ENCODE peak calls at places on chromosomes 12 and 14, in seven cellular contexts. Y is suprapubic skin, W is fibroblast of lung, C is bronchial epithelial cell, N is GM20000, D is stomach, X is brain microvascular endothelial cell. B is an unnamed sample.

GRCh38 chr12:30928356-30929264 is 2.1 kb downstream of the TSPAN11 start:
- DNase-seq in Y (no peak), N (no peak), D (no peak), W (no peak), C (no peak), X (no peak), B (no peak)

GRCh38 chr14:81990312-81990761 is 456.7 kb upstream of the SEL1L start:
- DNase-seq in Y (no peak), D (peak), W (peak), X (peak), C (peak), N (peak), B (peak)

GRCh38 chr14:69055973-69056372 is 76.9 kb upstream of the ACTN1 start:
- DNase-seq in N (no peak), X (no peak), D (no peak), C (no peak), W (peak), Y (no peak), B (no peak)

GRCh38 chr14:76473381-76474263 is 97.7 kb downstream of the ESRRB start:
- DNase-seq in D (no peak), C (peak), Y (no peak), X (no peak), W (no peak), N (peak), B (no peak)

GRCh38 chr12:704516-705242 is 41.4 kb upstream of the NINJ2 start:
- DNase-seq in C (no peak), N (no peak), X (no peak), W (no peak), Y (no peak), D (no peak), B (no peak)

GRCh38 chr12:52496590-52497071 is 3.6 kb upstream of the KRT6A start:
- DNase-seq in W (peak), Y (no peak), D (no peak), N (no peak), C (peak), X (peak), B (no peak)

GRCh38 chr14:59161571-59162175 is 26.8 kb upstream of the DAAM1 start:
- DNase-seq in N (peak), Y (no peak), D (no peak), W (peak), C (peak), X (peak), B (peak)

GRCh38 chr14:73472182-73473114 is 14.1 kb upstream of the NUMB start:
- DNase-seq in W (peak), D (no peak), X (no peak), Y (no peak), C (peak), N (peak), B (peak)

GRCh38 chr12:70240677-70241076 is 2.6 kb upstream of the CNOT2 start:
- DNase-seq in N (no peak), W (no peak), D (no peak), X (no peak), C (no peak), Y (no peak), B (no peak)

GRCh38 chr14:91413547-91414474 is 3.8 kb downstream of the CCDC88C start:
- DNase-seq in Y (no peak), N (no peak), C (peak), W (no peak), D (peak), X (no peak), B (no peak)

GRCh38 chr12:93668919-93669418 is 8.2 kb upstream of the CRADD start:
- DNase-seq in D (no peak), C (no peak), N (peak), Y (no peak), W (no peak), X (no peak), B (no peak)

GRCh38 chr14:101027291-101027690 is 123.8 kb upstream of the RTL1 start:
- DNase-seq in N (no peak), D (no peak), X (no peak), C (no peak), Y (peak), W (no peak), B (no peak)

GRCh38 chr14:81153187-81153586 is 67.6 kb downstream of the GTF2A1 start:
- DNase-seq in W (no peak), C (no peak), Y (no peak), D (no peak), X (no peak), N (no peak), B (no peak)

GRCh38 chr12:76547526-76547925 is 12.0 kb downstream of the OSBPL8 start:
- DNase-seq in X (no peak), D (no peak), W (no peak), N (no peak), Y (no peak), C (no peak), B (no peak)

GRCh38 chr12:123436017-123436964 is at the start of gene RILPL2:
- DNase-seq in X (peak), D (peak), N (peak), W (peak), Y (peak), C (peak), B (no peak)

GRCh38 chr12:116484807-116485206 is 74.4 kb upstream of the MAP1LC3B2 start:
- DNase-seq in C (no peak), X (no peak), N (no peak), D (no peak), Y (no peak), W (peak), B (no peak)

GRCh38 chr12:43964022-43964421 is 128.1 kb downstream of the TMEM117 start:
- DNase-seq in C (no peak), Y (no peak), D (no peak), N (no peak), W (no peak), X (no peak), B (no peak)

GRCh38 chr12:43965899-43966298 is 130.0 kb downstream of the TMEM117 start:
- DNase-seq in D (no peak), X (no peak), W (no peak), Y (no peak), C (no peak), N (no peak), B (no peak)

GRCh38 chr12:43969882-43970281 is 134.0 kb downstream of the TMEM117 start:
- DNase-seq in Y (no peak), N (no peak), C (peak), X (peak), W (peak), D (no peak), B (peak)

GRCh38 chr12:43968736-43969135 is 132.9 kb downstream of the TMEM117 start:
- DNase-seq in N (no peak), C (no peak), Y (no peak), X (no peak), D (no peak), W (no peak), B (no peak)

GRCh38 chr12:43964966-43965365 is 129.1 kb downstream of the TMEM117 start:
- DNase-seq in W (peak), C (peak), X (peak), N (no peak), Y (no peak), D (no peak), B (no peak)
- TF ChIP-seq CTCF in W (no peak), C (no peak), X (no peak), N (no peak), Y (no peak), D (no peak), B (no peak)

DNA sequence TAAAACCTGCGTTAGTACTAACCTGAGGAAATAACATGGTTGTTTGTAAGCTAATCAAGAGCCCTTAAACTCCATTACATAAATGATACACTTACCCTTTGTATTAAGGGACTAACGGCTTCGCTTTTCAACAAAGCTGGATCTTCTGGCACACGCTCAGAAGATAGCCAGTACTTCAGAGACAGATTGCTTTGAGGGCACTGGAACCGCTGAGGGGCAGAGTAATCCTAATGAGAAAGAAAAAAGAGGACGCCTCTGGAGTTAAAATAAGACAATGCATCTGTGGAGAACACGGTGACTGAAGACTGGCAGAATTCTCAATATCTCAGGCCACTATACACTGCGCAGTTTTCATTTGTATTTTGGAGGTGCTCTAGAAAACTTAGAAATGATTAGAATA is 1.5 kb upstream of the KTN1 start:
- DNase-seq in N (no peak), C (no peak), X (no peak), D (no peak), Y (no peak), W (no peak), B (no peak)
- TF ChIP-seq CTCF in N (no peak), C (no peak), X (no peak), D (no peak), Y (no peak), W (no peak), B (no peak)

GRCh38 chr14:30753452-30753851 is 120.9 kb upstream of the COCH start:
- DNase-seq in C (no peak), D (no peak), Y (no peak), X (no peak), N (no peak), W (no peak), B (no peak)

GRCh38 chr14:30754778-30755177 is 119.6 kb upstream of the COCH start:
- DNase-seq in N (no peak), D (no peak), C (no peak), X (no peak), Y (no peak), W (no peak), B (no peak)

GRCh38 chr14:30748343-30748742 is 126.0 kb upstream of the COCH start:
- DNase-seq in N (no peak), D (no peak), W (no peak), Y (no peak), X (no peak), C (no peak), B (no peak)

GRCh38 chr14:30756594-30756993 is 117.8 kb upstream of the COCH start:
- DNase-seq in C (no peak), W (no peak), Y (no peak), N (no peak), X (no peak), D (no peak), B (no peak)

DNA sequence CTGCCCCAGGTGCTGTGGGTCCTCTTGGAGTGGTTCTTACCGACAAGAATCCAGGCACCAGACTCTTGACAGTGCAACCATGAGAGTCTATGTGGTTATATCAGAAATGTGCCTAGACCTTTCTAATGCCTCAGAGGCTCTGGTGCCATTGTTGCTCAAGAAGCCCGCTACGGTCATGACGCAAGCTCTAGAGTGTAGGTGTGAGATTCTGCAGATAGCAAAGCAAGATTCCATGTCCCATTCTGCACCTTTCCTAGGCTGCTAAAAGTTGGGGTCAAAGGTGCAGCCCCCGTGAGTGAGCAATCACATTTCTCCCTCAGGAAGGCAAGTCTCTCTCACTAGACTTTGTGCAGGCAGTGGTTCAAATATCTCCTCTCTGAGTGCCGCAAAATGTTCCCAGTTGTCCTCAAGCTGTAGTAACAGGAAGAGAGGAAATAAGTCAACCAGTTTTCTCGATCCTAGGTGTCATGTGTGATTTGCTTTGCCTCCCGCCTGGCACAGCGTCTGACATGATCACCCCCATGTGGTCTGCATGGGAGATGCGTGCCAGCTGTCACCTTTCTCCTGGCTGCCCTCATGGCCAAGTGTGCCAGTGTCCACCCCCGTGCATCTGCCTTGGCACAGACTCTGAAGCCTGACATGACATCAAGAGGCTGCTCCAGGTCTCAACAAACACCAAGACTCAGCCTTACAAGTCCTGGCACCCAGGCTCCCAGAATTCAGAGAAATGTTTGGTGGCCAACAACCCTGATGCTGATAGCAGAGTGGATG is 122.5 kb upstream of the COCH start:
- DNase-seq in W (no peak), N (no peak), D (no peak), Y (no peak), C (no peak), X (no peak), B (no peak)
- TF ChIP-seq CTCF in W (no peak), N (no peak), D (no peak), Y (no peak), C (no peak), X (no peak), B (no peak)

GRCh38 chr14:75141967-75142366 is 15.1 kb upstream of the NEK9 start:
- DNase-seq in X (peak), Y (no peak), D (no peak), N (no peak), C (no peak), W (peak), B (no peak)
- TF ChIP-seq CTCF in X (peak), Y (no peak), D (peak), N (peak), C (peak), W (peak), B (peak)

GRCh38 chr14:57390806-57391562 is 598 bp downstream of the NAA30 start:
- DNase-seq in N (peak), Y (peak), D (peak), X (no peak), W (peak), C (no peak), B (no peak)
- TF ChIP-seq CTCF in N (no peak), Y (no peak), D (no peak), X (no peak), W (no peak), C (no peak), B (no peak)

GRCh38 chr14:87888136-87888999 is 104.6 kb downstream of the GALC start:
- DNase-seq in X (no peak), Y (no peak), D (no peak), C (peak), N (peak), W (peak), B (no peak)
- TF ChIP-seq CTCF in X (peak), Y (peak), D (no peak), C (peak), N (peak), W (peak), B (peak)

GRCh38 chr14:61492474-61492873 is 171.1 kb downstream of the PRKCH start:
- DNase-seq in X (no peak), N (no peak), D (no peak), Y (no peak), C (no peak), W (no peak), B (no peak)
- TF ChIP-seq CTCF in X (peak), N (no peak), D (no peak), Y (no peak), C (no peak), W (no peak), B (no peak)

DNA sequence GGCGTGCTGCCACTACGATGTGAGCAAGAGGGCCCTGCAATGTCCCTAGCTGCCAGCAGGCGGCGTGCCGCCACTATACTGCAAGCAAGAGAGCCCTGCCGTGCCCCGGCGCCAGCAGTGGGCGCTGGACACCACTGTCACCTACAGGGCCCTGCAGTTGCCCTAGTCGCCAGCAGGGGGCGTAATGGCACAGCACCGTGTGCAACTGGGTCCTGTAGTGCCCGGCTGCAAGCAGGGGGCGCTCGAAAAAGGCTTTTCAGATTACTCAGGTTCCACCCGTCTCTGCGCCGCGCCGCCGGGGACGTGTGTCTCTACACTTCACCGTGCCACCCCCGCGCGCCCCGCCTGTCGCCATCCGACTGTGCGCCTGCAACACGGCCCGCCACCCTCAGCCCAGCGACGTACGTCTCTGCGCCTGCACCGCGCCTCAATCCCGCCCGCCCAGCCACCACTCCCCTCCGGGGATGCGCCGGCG is 1356.9 kb downstream of the TMEM121 start:
- DNase-seq in W (no peak), X (no peak), Y (no peak), N (no peak), D (no peak), C (no peak), B (no peak)
- TF ChIP-seq CTCF in W (no peak), X (peak), Y (peak), N (peak), D (peak), C (peak), B (no peak)